ENCODE peak calls at places on chromosomes 1 and 21, in seven cellular contexts. C, Z, I, Q, F, P and L are unnamed samples.

GRCh38 chr1:64745986-64746940 is 1.4 kb downstream of the RAVER2 start:
- DNase-seq in I (no peak), P (no peak), F (no peak), Z (peak), Q (peak), C (no peak), L (no peak)

GRCh38 chr1:67536957-67537646 is 106.9 kb upstream of the SERBP1 start:
- DNase-seq in P (no peak), C (no peak), F (no peak), Q (no peak), I (no peak), Z (no peak), L (no peak)

GRCh38 chr1:221724931-221725605 is 16.8 kb downstream of the DUSP10 start:
- DNase-seq in Z (no peak), F (no peak), C (no peak), P (no peak), I (no peak), Q (no peak), L (no peak)

GRCh38 chr1:186985889-186986491 is 157.2 kb downstream of the PLA2G4A start:
- DNase-seq in Q (peak), P (no peak), I (peak), F (no peak), Z (peak), C (peak), L (peak)

GRCh38 chr1:88973520-88974137 is 18.8 kb downstream of the KYAT3 start:
- DNase-seq in Q (no peak), C (peak), P (no peak), Z (no peak), F (no peak), I (peak), L (peak)

GRCh38 chr1:228092342-228093049 is 10.0 kb downstream of the ARF1 start:
- DNase-seq in I (no peak), F (no peak), Q (no peak), C (no peak), P (no peak), Z (no peak), L (no peak)

GRCh38 chr1:224216380-224216779 is 33.3 kb downstream of the DEGS1 start:
- DNase-seq in P (no peak), C (no peak), Z (no peak), I (no peak), F (no peak), Q (no peak), L (no peak)

GRCh38 chr1:194297999-194298598 is 1111.7 kb upstream of the B3GALT2 start:
- DNase-seq in F (no peak), Q (no peak), P (no peak), I (no peak), Z (no peak), C (no peak), L (no peak)

GRCh38 chr1:30617161-30617560 is 106.2 kb downstream of the MATN1 start:
- DNase-seq in F (no peak), Q (no peak), Z (no peak), I (no peak), C (no peak), P (no peak), L (no peak)

GRCh38 chr21:41477641-41478318 is 30.2 kb downstream of the TMPRSS2 start:
- DNase-seq in Q (no peak), C (no peak), P (peak), I (no peak), Z (no peak), F (no peak), L (no peak)

GRCh38 chr1:220748091-220748934 is at the start of gene MTARC2:
- DNase-seq in Z (no peak), Q (peak), C (peak), P (peak), I (no peak), F (no peak), L (peak)

GRCh38 chr1:76799700-76800099 is 67.6 kb upstream of the ST6GALNAC5 start:
- DNase-seq in Z (no peak), Q (peak), I (no peak), C (no peak), P (no peak), F (no peak), L (no peak)

GRCh38 chr1:212518188-212518951 is 85.7 kb downstream of the NENF start:
- DNase-seq in Q (peak), P (no peak), F (no peak), C (peak), Z (no peak), I (no peak), L (no peak)

GRCh38 chr1:48084826-48085225 is 87.6 kb upstream of the TRABD2B start:
- DNase-seq in P (no peak), Z (no peak), I (no peak), C (no peak), Q (no peak), F (no peak), L (no peak)

GRCh38 chr21:32256873-32257620 is 21.8 kb downstream of the MIS18A start:
- DNase-seq in Q (peak), I (no peak), P (no peak), F (no peak), Z (no peak), C (no peak), L (no peak)

GRCh38 chr1:201383647-201384405 is 6.3 kb upstream of the TNNT2 start:
- DNase-seq in I (no peak), P (no peak), F (no peak), Q (no peak), C (no peak), Z (no peak), L (no peak)

GRCh38 chr21:24367936-24368335 is 1239.3 kb downstream of the MRPL39 start:
- DNase-seq in I (no peak), C (no peak), Z (no peak), Q (no peak), F (no peak), P (no peak), L (no peak)

GRCh38 chr1:32464191-32464715 is 619 bp upstream of the ZBTB8B start:
- DNase-seq in F (no peak), Q (peak), C (no peak), P (no peak), I (no peak), Z (no peak), L (no peak)

GRCh38 chr1:85596531-85596930 is 16.0 kb downstream of the CCN1 start:
- DNase-seq in Q (no peak), I (no peak), Z (no peak), P (no peak), F (no peak), C (no peak), L (no peak)

GRCh38 chr1:19427087-19427781 is 58.1 kb downstream of the CAPZB start:
- DNase-seq in Q (no peak), F (no peak), Z (no peak), P (no peak), I (no peak), C (peak), L (no peak)

DNA sequence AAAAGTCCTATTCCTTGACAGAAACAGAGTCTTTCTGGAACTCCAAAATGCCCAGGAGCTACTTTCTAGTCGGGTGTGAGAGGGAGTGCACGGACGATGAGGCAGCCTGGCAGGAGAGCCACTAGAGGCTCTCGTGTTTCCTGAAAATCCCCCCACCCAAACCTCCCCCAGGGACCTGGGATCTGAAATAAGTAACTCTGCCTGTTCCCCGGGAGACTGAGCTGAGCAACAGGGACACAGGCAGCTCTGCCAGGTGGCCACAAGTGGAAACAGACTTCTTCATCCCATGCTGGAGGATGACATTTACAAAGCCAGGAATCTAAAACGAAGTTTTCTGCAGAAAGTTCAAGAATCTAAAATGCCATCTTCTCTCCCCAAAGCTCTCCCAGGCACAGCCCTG is 77.1 kb downstream of the ITPKB start:
- DNase-seq in Z (no peak), F (no peak), I (no peak), Q (no peak), C (no peak), P (no peak), L (no peak)
- TF ChIP-seq SIN3A in Z (no peak), F (no peak), I (no peak), Q (no peak), C (no peak), P (no peak), L (no peak)

DNA sequence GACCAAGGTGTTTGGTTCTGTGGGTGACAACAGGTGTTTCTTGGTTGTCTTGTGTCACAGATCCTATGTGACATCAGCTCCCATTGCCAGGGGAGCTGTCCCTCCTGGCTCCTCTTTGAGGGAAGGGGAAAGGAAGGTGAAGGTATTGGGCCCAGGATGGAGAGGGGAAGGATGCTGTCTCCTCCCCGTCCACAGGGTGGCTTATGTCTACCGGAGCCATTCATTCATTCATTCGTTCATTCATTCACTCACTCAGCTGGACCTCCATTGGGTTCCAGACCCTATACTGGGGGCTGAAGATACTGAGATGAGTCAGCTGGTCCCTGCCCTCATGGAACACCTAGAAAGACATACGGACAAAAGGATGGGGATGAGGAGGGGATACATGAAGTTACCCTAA is 38.9 kb downstream of the EPHB2 start:
- DNase-seq in Z (no peak), P (no peak), F (no peak), Q (no peak), I (peak), C (no peak), L (no peak)
- TF ChIP-seq SIN3A in Z (no peak), P (no peak), F (no peak), Q (no peak), I (no peak), C (no peak), L (no peak)

DNA sequence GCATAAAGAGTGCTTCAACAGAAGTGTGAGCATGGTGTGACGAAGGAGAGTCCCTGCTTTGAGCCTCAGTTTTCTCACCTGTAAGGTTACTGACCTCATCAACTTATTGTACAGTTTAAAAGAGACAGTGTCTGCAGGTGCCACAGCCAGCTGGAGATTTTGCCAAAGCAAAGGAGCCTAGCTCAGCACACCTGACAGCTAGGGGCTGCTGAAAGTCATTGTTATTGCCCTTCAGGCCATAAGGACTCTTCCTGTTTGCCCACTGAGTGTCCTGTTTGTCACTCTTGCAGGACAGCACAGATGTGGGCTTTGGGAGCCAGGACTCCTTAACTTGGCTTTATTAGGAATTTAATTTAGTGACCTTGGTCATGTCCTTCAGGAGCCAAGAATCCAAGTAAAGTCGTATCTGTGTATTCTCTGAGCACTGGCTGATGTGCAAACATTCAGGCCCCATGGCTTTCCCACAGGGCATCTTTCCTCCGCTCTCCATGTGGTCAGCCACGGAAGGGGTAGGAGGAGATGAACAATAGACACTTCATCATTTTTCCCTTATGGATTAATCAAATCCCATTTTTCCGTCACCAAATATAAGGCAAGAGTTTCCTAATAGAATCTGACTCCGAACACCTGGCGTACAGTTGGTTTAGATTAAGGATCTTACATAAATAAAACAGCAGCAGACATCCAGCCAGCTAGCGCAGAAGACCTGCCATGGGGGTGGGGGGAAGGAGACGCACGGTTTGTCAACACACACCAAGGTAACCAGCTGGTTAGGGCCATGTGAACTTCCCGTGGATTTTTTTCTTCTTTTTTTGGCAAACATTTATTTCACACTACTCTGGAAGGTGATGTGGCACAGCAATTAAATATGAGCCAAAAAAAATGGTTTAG is 43.1 kb upstream of the KANK4 start:
- DNase-seq in Z (no peak), F (no peak), I (no peak), P (no peak), C (no peak), Q (no peak), L (no peak)
- TF ChIP-seq SIN3A in Z (no peak), F (no peak), I (no peak), P (no peak), C (no peak), Q (no peak), L (no peak)

GRCh38 chr1:54156986-54157385 is 4.2 kb upstream of the CDCP2 start:
- DNase-seq in P (no peak), I (no peak), Z (no peak), C (no peak), F (no peak), Q (no peak), L (no peak)
- TF ChIP-seq SIN3A in P (no peak), I (no peak), Z (no peak), C (no peak), F (no peak), Q (no peak), L (no peak)

DNA sequence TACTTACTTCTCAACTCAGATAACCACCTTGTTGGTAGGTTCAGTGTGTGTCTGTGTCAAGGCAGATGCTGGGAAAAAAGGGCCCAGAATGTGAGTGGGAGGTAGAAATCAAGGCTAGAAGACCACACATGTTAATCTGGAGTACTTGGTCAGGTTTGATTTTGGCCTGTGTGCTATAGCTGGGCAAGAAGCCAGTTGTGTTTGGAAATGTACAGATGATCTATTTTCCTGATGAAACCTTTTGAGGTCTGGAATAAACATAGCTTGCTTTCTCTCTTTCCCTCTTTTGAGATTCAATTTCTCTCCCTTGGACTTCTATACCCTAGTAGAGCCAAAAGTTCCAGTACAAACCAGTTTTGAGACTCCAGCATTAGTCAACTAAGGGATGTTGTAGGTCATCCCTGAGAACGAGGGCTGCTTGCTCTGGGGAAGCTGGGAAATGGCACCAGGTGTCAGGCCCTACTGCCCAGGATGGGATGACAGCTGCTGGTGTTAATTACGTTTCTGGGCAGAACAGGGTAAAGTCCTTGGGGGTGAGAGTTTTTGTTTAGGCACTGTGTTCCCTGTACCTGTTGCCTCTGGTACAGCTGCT is 15.8 kb downstream of the MAPKAPK2 start:
- DNase-seq in I (no peak), C (no peak), P (no peak), Q (no peak), Z (no peak), F (no peak), L (no peak)
- TF ChIP-seq SIN3A in I (no peak), C (no peak), P (no peak), Q (no peak), Z (no peak), F (no peak), L (no peak)

DNA sequence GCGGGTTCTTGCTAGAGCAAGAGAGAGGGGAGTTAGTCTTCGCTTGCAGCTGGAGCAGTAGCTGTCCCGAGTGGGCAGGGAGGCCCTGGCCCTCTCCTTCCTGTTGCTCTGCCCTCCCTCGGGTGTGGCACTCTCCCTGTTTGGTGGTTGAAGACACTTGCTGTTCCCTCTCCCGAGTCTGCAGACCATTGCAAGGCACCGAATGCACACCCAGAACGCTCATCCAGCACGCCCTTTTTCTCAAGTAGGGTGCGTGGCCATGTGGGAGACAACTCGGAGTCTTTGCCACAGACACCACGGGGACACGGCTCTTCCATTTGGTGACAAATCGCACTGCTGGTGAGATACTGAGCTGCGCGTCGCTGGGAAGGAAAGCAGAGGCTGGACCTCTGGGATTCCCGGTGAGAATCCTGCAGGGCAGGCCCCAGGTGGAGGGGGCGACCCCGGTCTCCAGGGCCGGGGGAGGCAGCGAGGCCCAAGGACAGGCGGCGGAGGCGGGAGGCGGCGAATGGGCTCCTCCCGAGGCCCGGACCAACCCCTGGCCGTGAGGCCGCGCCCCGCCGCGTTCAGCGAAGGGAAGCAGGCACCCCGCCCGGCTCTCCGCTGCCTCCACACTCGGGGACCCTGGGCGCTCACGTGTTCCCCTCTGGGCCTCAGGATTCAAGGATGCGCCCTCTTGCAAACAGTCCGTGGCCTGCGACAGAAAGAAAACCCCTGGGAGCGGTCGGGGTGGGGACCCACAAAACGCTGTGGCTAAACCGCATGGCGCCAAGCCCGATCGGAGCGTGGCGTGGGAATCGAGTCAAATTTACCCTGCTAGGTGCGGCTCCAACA is 10.4 kb upstream of the TMEM200B start:
- DNase-seq in Z (no peak), I (peak), Q (peak), F (no peak), C (no peak), P (peak), L (no peak)
- TF ChIP-seq SIN3A in Z (no peak), I (no peak), Q (no peak), F (no peak), C (no peak), P (no peak), L (no peak)

GRCh38 chr1:246506785-246507639 is at the start of gene SMYD3:
- DNase-seq in I (peak), C (peak), Q (peak), P (peak), Z (no peak), F (peak), L (peak)
- TF ChIP-seq SIN3A in I (peak), C (peak), Q (no peak), P (no peak), Z (no peak), F (no peak), L (peak)

GRCh38 chr21:15735409-15735808 is 5.6 kb downstream of the USP25 start:
- DNase-seq in F (no peak), P (no peak), I (no peak), Q (no peak), C (no peak), Z (no peak), L (no peak)
- TF ChIP-seq SIN3A in F (no peak), P (no peak), I (no peak), Q (no peak), C (no peak), Z (no peak), L (no peak)

GRCh38 chr1:55007626-55008025 is 8.9 kb downstream of the BSND start:
- DNase-seq in Q (no peak), I (no peak), F (no peak), P (no peak), Z (no peak), C (no peak), L (no peak)
- TF ChIP-seq SIN3A in Q (no peak), I (no peak), F (no peak), P (no peak), Z (no peak), C (no peak), L (no peak)